ENCODE peak calls at places on chromosome 20, in six cellular contexts. Q is ovary, M is stomach, N is HepG2, R is A549, B is GM12878. O is an unnamed sample.

GRCh38 chr20:43752051-43752360 is 25.2 kb upstream of the GTSF1L start:
- DNase-seq in Q (no peak), M (no peak), N (no peak), R (no peak), B (no peak), O (no peak)

GRCh38 chr20:48197034-48197433 is 411.8 kb upstream of the SULF2 start:
- DNase-seq in Q (no peak), M (no peak), N (no peak), R (no peak), B (no peak), O (no peak)

GRCh38 chr20:24470031-24470781 is 777 bp downstream of the SYNDIG1 start:
- DNase-seq in Q (no peak), M (no peak), N (no peak), R (peak), B (no peak), O (no peak)

GRCh38 chr20:15616626-15617025 is 956.6 kb downstream of the KIF16B start:
- DNase-seq in Q (no peak), M (no peak), N (no peak), R (no peak), B (no peak), O (no peak)

GRCh38 chr20:24704899-24705298 is 235.5 kb downstream of the SYNDIG1 start:
- DNase-seq in Q (no peak), M (no peak), N (no peak), R (no peak), B (no peak), O (no peak)

GRCh38 chr20:21272279-21272678 is 30.9 kb upstream of the XRN2 start:
- DNase-seq in Q (no peak), M (no peak), N (no peak), R (no peak), B (no peak), O (no peak)

GRCh38 chr20:53738945-53739798 is 145.5 kb upstream of the ZNF217 start:
- DNase-seq in Q (no peak), M (no peak), N (no peak), R (peak), B (no peak), O (no peak)

GRCh38 chr20:34350095-34350494 is 13.0 kb upstream of the ITCH start:
- DNase-seq in Q (no peak), M (no peak), N (no peak), R (no peak), B (no peak), O (no peak)

GRCh38 chr20:43579861-43580793 is 10.6 kb upstream of the IFT52 start:
- DNase-seq in Q (no peak), M (no peak), N (no peak), R (no peak), B (no peak), O (no peak)

GRCh38 chr20:24969203-24970029 is 20.3 kb downstream of the CST7 start:
- DNase-seq in Q (no peak), M (no peak), N (no peak), R (no peak), B (no peak), O (no peak)

GRCh38 chr20:63189322-63189642 is 26.6 kb downstream of the YTHDF1 start:
- DNase-seq in Q (no peak), M (no peak), N (no peak), R (no peak), B (no peak), O (no peak)

GRCh38 chr20:57622579-57623381 is 2.6 kb upstream of the ZBP1 start:
- DNase-seq in Q (no peak), M (peak), N (peak), R (peak), B (no peak), O (peak)

GRCh38 chr20:57508381-57508780 is 16.6 kb downstream of the CTCFL start:
- DNase-seq in Q (no peak), M (no peak), N (no peak), R (no peak), B (no peak), O (no peak)

GRCh38 chr20:19970256-19970765 is 46.9 kb upstream of the NAA20 start:
- DNase-seq in Q (no peak), M (no peak), N (no peak), R (no peak), B (no peak), O (no peak)

GRCh38 chr20:16541226-16541625 is 32.0 kb downstream of the KIF16B start:
- DNase-seq in Q (no peak), M (no peak), N (no peak), R (no peak), B (no peak), O (no peak)

GRCh38 chr20:19758888-19759331 is 852 bp downstream of the RIN2 start:
- DNase-seq in Q (peak), M (peak), N (peak), R (peak), B (no peak), O (peak)

GRCh38 chr20:13995086-13995665 is at the start of gene MACROD2:
- DNase-seq in Q (peak), M (peak), N (peak), R (peak), B (no peak), O (peak)

GRCh38 chr20:34762031-34762555 is 57.9 kb downstream of the TP53INP2 start:
- DNase-seq in Q (no peak), M (no peak), N (no peak), R (no peak), B (no peak), O (no peak)

GRCh38 chr20:63591786-63592355 is 17.8 kb upstream of the HELZ2 start:
- DNase-seq in Q (no peak), M (no peak), N (no peak), R (no peak), B (no peak), O (no peak)

GRCh38 chr20:64146301-64146935 is 17.8 kb upstream of the MYT1 start:
- DNase-seq in Q (no peak), M (no peak), N (no peak), R (no peak), B (no peak), O (peak)

GRCh38 chr20:32982617-32983458 is 21.4 kb downstream of the SUN5 start:
- DNase-seq in Q (no peak), M (peak), N (peak), R (no peak), B (no peak), O (no peak)

GRCh38 chr20:17809714-17810631 is 110.2 kb downstream of the BANF2 start:
- DNase-seq in Q (no peak), M (no peak), N (no peak), R (no peak), B (no peak), O (no peak)

GRCh38 chr20:32164984-32165735 is 42.4 kb downstream of the PLAGL2 start:
- DNase-seq in Q (peak), M (no peak), N (no peak), R (no peak), B (no peak), O (no peak)

GRCh38 chr20:45827030-45827652 is at the start of gene TNNC2:
- DNase-seq in Q (no peak), M (no peak), N (peak), R (no peak), B (no peak), O (no peak)

GRCh38 chr20:5282561-5282960 is 34.2 kb downstream of the PROKR2 start:
- DNase-seq in Q (no peak), M (no peak), N (no peak), R (no peak), B (no peak), O (no peak)

GRCh38 chr20:19067986-19068385 is 144.5 kb upstream of the SLC24A3 start:
- DNase-seq in Q (no peak), M (no peak), N (no peak), R (no peak), B (no peak), O (no peak)

GRCh38 chr20:53950031-53950430 is 120.4 kb downstream of the BCAS1 start:
- DNase-seq in Q (no peak), M (no peak), N (no peak), R (no peak), B (no peak), O (no peak)

GRCh38 chr20:46171476-46171875 is 53.4 kb downstream of the CD40 start:
- DNase-seq in Q (no peak), M (no peak), N (no peak), R (no peak), B (no peak), O (no peak)

GRCh38 chr20:20561841-20562240 is 150.6 kb downstream of the RALGAPA2 start:
- DNase-seq in Q (no peak), M (no peak), N (no peak), R (no peak), B (peak), O (no peak)

GRCh38 chr20:46218656-46219055 is 89.6 kb downstream of the CDH22 start:
- DNase-seq in Q (no peak), M (no peak), N (no peak), R (no peak), B (no peak), O (no peak)

GRCh38 chr20:23178806-23179205 is 92.7 kb upstream of the CD93 start:
- DNase-seq in Q (no peak), M (no peak), N (no peak), R (no peak), B (no peak), O (no peak)
- TF ChIP-seq EP300 in Q (no peak), M (no peak), N (no peak), R (no peak), B (no peak), O (peak)

GRCh38 chr20:49854190-49854875 is 41.7 kb downstream of the SLC9A8 start:
- DNase-seq in Q (no peak), M (no peak), N (no peak), R (no peak), B (no peak), O (no peak)

GRCh38 chr20:49859807-49860206 is 47.2 kb downstream of the SLC9A8 start:
- DNase-seq in Q (no peak), M (no peak), N (no peak), R (no peak), B (no peak), O (no peak)

GRCh38 chr20:49859011-49859410 is 46.4 kb downstream of the SLC9A8 start:
- DNase-seq in Q (no peak), M (no peak), N (no peak), R (no peak), B (no peak), O (no peak)

GRCh38 chr20:49856904-49857303 is 44.3 kb downstream of the SLC9A8 start:
- DNase-seq in Q (no peak), M (no peak), N (no peak), R (no peak), B (no peak), O (no peak)

DNA sequence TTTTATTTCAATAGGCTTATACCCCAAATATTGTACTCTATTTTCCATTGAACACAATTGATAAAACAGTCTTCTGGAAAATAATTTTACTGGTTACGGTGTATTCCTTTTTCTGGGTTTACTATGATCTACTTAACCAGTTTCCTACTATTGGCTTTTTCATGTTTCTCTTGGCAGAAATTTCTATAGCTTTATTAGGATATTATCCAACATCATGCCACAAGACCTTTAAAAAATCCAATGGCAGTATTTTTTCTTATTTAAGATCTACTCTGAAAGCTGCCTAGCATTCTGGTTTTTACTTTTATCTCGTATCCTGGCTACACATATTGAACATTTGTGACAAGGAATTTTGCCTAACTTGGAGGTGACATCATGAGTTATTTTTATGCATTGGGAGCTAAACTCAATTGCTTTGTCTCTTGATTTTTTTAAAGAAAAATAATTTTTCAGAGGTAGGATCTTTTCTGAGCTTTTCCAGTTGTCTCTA is 45.5 kb downstream of the SLC9A8 start:
- DNase-seq in Q (no peak), M (no peak), N (no peak), R (no peak), B (no peak), O (no peak)
- H3K27ac ChIP-seq in Q (no peak), M (no peak), N (no peak), R (no peak), B (no peak), O (no peak)

DNA sequence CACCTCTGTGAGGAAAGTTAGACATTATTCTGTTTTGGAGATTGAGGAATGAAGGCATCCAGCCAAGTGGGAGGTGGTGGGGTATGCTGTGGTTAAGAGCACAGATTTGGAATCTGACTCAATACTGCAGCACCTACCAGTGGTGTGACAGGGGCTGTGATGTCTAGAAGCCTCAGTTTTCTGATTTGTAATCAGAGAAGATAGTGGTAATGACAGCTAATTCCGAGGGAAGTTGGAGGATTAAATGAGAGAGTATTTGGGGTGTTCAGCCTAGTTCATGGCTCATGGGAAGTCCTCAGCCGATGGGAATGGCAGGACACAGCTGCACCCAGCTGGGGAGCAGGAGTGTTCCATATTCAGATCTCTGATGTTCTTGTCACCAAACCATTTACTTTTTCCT is 9.2 kb downstream of the SLC9A8 start:
- DNase-seq in Q (peak), M (no peak), N (no peak), R (no peak), B (no peak), O (no peak)
- TF ChIP-seq CTCF in Q (no peak), M (no peak), N (no peak), R (no peak), B (peak), O (peak)

GRCh38 chr20:41782255-41782654 is 164.1 kb upstream of the CHD6 start:
- DNase-seq in Q (no peak), M (no peak), N (no peak), R (no peak), B (no peak), O (no peak)

GRCh38 chr20:41774291-41774690 is 156.1 kb upstream of the CHD6 start:
- DNase-seq in Q (no peak), M (no peak), N (no peak), R (no peak), B (no peak), O (no peak)

GRCh38 chr20:41776450-41776849 is 158.3 kb upstream of the CHD6 start:
- DNase-seq in Q (no peak), M (no peak), N (no peak), R (no peak), B (no peak), O (no peak)
- TF ChIP-seq EP300 in Q (no peak), M (no peak), N (no peak), R (no peak), B (no peak), O (no peak)

DNA sequence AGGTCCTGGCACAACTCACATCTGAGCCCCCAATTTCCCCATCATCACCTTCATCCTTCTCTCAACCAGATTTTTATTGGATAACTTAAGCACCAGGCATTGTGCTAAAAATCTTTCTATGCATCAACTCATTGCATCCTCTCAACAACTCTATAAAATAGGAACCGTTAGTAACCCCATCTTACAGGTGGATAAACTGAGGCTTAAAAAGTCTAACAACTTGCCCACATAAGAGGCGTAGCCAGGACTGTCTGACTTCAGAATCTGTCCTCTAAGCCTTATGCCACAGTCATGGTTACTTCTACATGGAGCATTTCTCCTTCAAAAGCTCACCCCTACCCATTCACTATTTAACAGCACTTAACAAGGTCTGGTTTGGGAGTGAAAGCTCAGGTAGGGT is 51.1 kb downstream of the PPP1R16B start:
- DNase-seq in Q (no peak), M (no peak), N (no peak), R (no peak), B (no peak), O (no peak)
- H3K27ac ChIP-seq in Q (no peak), M (no peak), N (no peak), R (no peak), B (no peak), O (no peak)

GRCh38 chr20:60569116-60569515 is 610.9 kb downstream of the CDH26 start:
- DNase-seq in Q (no peak), M (no peak), N (no peak), R (no peak), B (no peak), O (no peak)
- TF ChIP-seq CTCF in Q (no peak), M (no peak), N (no peak), R (no peak), B (no peak), O (no peak)

DNA sequence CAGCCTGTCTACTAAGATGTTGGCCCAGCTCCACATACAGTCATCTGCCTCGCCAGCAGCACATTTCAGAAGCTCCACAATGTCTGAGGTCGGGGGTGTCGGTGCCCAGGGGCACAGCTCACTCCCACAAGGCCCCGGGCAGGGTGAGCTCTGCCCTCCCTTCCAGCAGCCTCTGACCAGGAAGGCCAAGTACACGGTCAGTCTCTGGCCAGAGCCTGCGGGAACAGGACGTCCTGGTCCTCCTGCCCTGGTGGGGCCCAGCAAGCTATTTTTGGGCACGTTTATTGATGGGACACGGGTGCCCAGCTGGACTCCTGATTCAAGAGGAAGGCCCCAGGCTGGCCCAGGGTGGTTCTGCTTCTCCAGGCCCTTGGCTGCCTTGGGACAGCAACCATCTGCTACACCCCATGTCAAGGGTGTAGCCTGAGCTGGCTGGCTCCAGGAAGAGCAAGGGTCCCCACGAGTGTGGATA is 114.9 kb upstream of the PTPN1 start:
- DNase-seq in Q (peak), M (peak), N (no peak), R (no peak), B (no peak), O (peak)
- TF ChIP-seq EP300 in Q (peak), M (peak), N (no peak), R (no peak), B (no peak), O (peak)

O was measured in upper lobe of left lung.